ENCODE peak calls at places on chromosomes 11 and 22, in four cellular contexts. F, C, B and I are unnamed samples.

GRCh38 chr22:36569999-36570398 is 41.0 kb upstream of the EIF3D start:
- DNase-seq in F (no peak), C (no peak), B (peak), I (peak)

GRCh38 chr11:73326929-73327811 is 19.1 kb downstream of the ARHGEF17 start:
- DNase-seq in F (peak), C (no peak), B (no peak), I (no peak)

GRCh38 chr22:41831383-41831782 is 1.5 kb upstream of the SREBF2 start:
- DNase-seq in F (no peak), C (no peak), B (no peak), I (no peak)

GRCh38 chr22:41230399-41230785 is 10.3 kb downstream of the CHADL start:
- DNase-seq in F (no peak), C (no peak), B (no peak), I (no peak)

GRCh38 chr11:65454696-65455456 is 32.3 kb downstream of the NEAT1 start:
- DNase-seq in F (no peak), C (peak), B (peak), I (peak)

GRCh38 chr11:122741613-122742012 is 86.1 kb downstream of the UBASH3B start:
- DNase-seq in F (no peak), C (no peak), B (no peak), I (no peak)

GRCh38 chr11:87879118-87879517 is 296.1 kb downstream of the RAB38 start:
- DNase-seq in F (peak), C (no peak), B (no peak), I (no peak)

GRCh38 chr11:2084721-2085120 is 54.5 kb downstream of the IGF2 start:
- DNase-seq in F (no peak), C (peak), B (no peak), I (no peak)

GRCh38 chr11:3605279-3605662 is 36.5 kb downstream of the ART5 start:
- DNase-seq in F (no peak), C (no peak), B (no peak), I (no peak)

GRCh38 chr11:69966910-69967309 is 111.2 kb upstream of the ANO1 start:
- DNase-seq in F (no peak), C (no peak), B (no peak), I (no peak)

GRCh38 chr22:42919199-42919598 is 62.1 kb upstream of the ARFGAP3 start:
- DNase-seq in F (no peak), C (no peak), B (no peak), I (no peak)

GRCh38 chr11:67300756-67301312 is 2.5 kb upstream of the SSH3 start:
- DNase-seq in F (no peak), C (no peak), B (no peak), I (no peak)

GRCh38 chr11:57649826-57650738 is at the start of gene YPEL4:
- DNase-seq in F (no peak), C (no peak), B (no peak), I (peak)

GRCh38 chr11:119323532-119324033 is 6.7 kb upstream of the MCAM start:
- DNase-seq in F (peak), C (peak), B (peak), I (peak)

GRCh38 chr11:35461917-35462316 is 42.6 kb upstream of the SLC1A2 start:
- DNase-seq in F (no peak), C (no peak), B (no peak), I (no peak)

GRCh38 chr22:21936151-21936778 is 16.4 kb downstream of the PPM1F start:
- DNase-seq in F (no peak), C (no peak), B (no peak), I (no peak)

GRCh38 chr11:74466916-74467885 is at the start of gene KCNE3:
- DNase-seq in F (no peak), C (no peak), B (no peak), I (peak)

GRCh38 chr22:44403930-44404329 is 91.2 kb upstream of the SHISAL1 start:
- DNase-seq in F (no peak), C (no peak), B (no peak), I (no peak)

GRCh38 chr22:29204617-29205183 is 996 bp upstream of the EMID1 start:
- DNase-seq in F (no peak), C (no peak), B (no peak), I (no peak)

GRCh38 chr11:13963169-13963948 is 836 bp downstream of the SPON1 start:
- DNase-seq in F (no peak), C (no peak), B (peak), I (no peak)

GRCh38 chr11:99020324-99021225 is at the start of gene CNTN5:
- DNase-seq in F (no peak), C (no peak), B (peak), I (peak)

GRCh38 chr11:69339041-69339733 is 45.2 kb downstream of the MYEOV start:
- DNase-seq in F (no peak), C (no peak), B (no peak), I (no peak)

GRCh38 chr11:4491878-4492606 is 9.6 kb downstream of the OR52K1 start:
- DNase-seq in F (no peak), C (no peak), B (no peak), I (no peak)

GRCh38 chr11:14393129-14393528 is 34.1 kb upstream of the RRAS2 start:
- DNase-seq in F (no peak), C (no peak), B (no peak), I (no peak)

GRCh38 chr11:120566176-120566575 is 54.6 kb downstream of the GRIK4 start:
- DNase-seq in F (no peak), C (no peak), B (no peak), I (peak)

GRCh38 chr11:134101292-134101691 is 32.4 kb downstream of the JAM3 start:
- DNase-seq in F (no peak), C (no peak), B (no peak), I (no peak)

GRCh38 chr22:17334983-17335382 is 34.3 kb upstream of the CECR2 start:
- DNase-seq in F (no peak), C (no peak), B (no peak), I (no peak)

GRCh38 chr11:34505874-34506273 is 7.7 kb downstream of the ELF5 start:
- DNase-seq in F (no peak), C (no peak), B (no peak), I (no peak)

GRCh38 chr22:18152519-18152918 is 2.5 kb downstream of the USP18 start:
- DNase-seq in F (no peak), C (no peak), B (no peak), I (no peak)

GRCh38 chr22:18110194-18110943 is at the start of gene TUBA8:
- DNase-seq in F (no peak), C (peak), B (peak), I (peak)

GRCh38 chr11:8268530-8269461 is 5.1 kb upstream of the LMO1 start:
- DNase-seq in F (no peak), C (no peak), B (peak), I (no peak)

GRCh38 chr11:133425245-133425644 is 107.1 kb downstream of the OPCML start:
- DNase-seq in F (no peak), C (no peak), B (no peak), I (no peak)

GRCh38 chr22:49995059-49995412 is 17.5 kb downstream of the IL17REL start:
- DNase-seq in F (no peak), C (no peak), B (no peak), I (no peak)

GRCh38 chr11:22084564-22084963 is 108.3 kb upstream of the ANO5 start:
- DNase-seq in F (no peak), C (no peak), B (no peak), I (no peak)

GRCh38 chr11:106061936-106062591 is 15.1 kb downstream of the KBTBD3 start:
- DNase-seq in F (no peak), C (no peak), B (no peak), I (no peak)

GRCh38 chr11:933002-933820 is 7.5 kb downstream of the AP2A2 start:
- DNase-seq in F (no peak), C (no peak), B (no peak), I (no peak)

DNA sequence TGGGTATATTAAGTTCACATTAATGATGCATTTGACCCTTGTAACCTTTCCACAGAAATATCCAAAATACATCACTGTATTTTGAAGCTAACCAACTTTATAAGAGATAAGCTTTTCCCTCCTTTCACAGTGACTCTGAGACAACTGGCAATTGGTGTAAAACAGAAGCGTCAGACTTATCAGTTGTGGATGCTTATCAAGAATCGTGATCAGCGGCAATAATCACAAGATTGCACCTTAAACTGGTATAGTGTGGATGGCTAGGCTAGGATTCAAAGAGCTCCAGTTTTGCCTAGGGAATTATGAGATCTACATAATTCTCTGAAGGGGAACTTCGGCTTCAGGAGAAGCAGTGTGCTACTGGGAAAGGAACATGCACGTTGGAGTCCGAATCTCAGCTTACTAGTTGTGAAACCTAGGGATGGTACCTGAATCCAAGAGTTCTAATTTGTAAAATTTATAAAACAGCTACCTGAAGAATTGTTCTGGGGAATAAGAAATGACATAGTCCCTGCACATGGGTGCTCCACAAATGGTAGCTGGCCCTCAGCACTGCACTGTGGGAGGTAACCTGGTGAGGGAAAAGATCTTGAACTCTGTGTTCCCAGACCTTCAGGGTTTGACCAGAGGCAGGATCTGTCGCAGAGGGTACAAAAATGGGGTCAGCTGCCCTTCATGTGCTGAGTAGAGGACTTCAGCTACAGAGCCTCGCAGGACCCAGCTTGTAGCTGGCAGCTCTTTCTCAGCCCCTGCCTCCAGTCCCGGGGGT is 73.3 kb downstream of the USP35 start:
- DNase-seq in F (no peak), C (no peak), B (no peak), I (no peak)
- TF ChIP-seq CTCF in F (no peak), C (no peak), B (no peak), I (no peak)

GRCh38 chr11:76149713-76150112 is 56.6 kb downstream of the WNT11 start:
- DNase-seq in F (no peak), C (no peak), B (no peak), I (no peak)
- TF ChIP-seq CTCF in F (no peak), C (no peak), B (no peak), I (no peak)

GRCh38 chr11:45855308-45855707 is 8.0 kb downstream of the CRY2 start:
- DNase-seq in F (no peak), C (no peak), B (no peak), I (no peak)

GRCh38 chr11:45853616-45854219 is 6.4 kb downstream of the CRY2 start:
- DNase-seq in F (no peak), C (no peak), B (no peak), I (no peak)

GRCh38 chr11:45850446-45850845 is 3.2 kb downstream of the CRY2 start:
- DNase-seq in F (no peak), C (no peak), B (no peak), I (no peak)

GRCh38 chr11:45852018-45852711 is 4.9 kb downstream of the CRY2 start:
- DNase-seq in F (no peak), C (no peak), B (no peak), I (no peak)

GRCh38 chr11:45852712-45853101 is 5.4 kb downstream of the CRY2 start:
- DNase-seq in F (no peak), C (no peak), B (no peak), I (no peak)
- TF ChIP-seq CTCF in F (no peak), C (no peak), B (no peak), I (no peak)

GRCh38 chr11:117479372-117479771 is 151.7 kb downstream of the CEP164 start:
- DNase-seq in F (no peak), C (no peak), B (no peak), I (no peak)
- TF ChIP-seq CTCF in F (no peak), C (no peak), B (peak), I (no peak)

GRCh38 chr11:36945384-36945783 is 347.3 kb upstream of the RAG2 start:
- DNase-seq in F (no peak), C (no peak), B (no peak), I (no peak)
- TF ChIP-seq CTCF in F (peak), C (peak), B (peak), I (peak)

DNA sequence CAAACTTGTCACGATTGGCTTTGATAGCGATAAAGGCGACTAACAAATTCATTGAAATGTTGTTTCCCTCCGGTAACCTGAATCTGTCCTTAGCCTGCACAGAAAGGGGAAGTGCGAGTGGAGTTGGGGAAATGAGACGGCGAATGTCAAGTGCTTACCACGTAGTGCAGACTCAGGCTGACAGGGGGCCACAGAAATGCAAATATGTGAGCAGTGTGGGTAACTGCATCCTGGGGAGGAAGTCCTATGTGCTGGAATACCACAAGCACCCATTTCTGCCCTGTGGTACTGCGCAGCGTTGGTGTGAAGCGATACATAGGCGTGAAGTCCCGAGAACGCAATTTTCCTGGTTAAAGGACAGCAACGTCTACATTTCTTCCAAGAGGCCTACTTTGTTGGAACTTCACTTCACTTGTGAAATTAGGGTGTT is 869 bp upstream of the EIF4ENIF1 start:
- DNase-seq in F (peak), C (peak), B (peak), I (peak)
- TF ChIP-seq CTCF in F (no peak), C (no peak), B (no peak), I (no peak)

GRCh38 chr11:94302806-94303205 is 1.6 kb upstream of the IZUMO1R start:
- DNase-seq in F (no peak), C (no peak), B (no peak), I (no peak)

GRCh38 chr11:94295534-94295933 is 8.8 kb upstream of the IZUMO1R start:
- DNase-seq in F (no peak), C (no peak), B (no peak), I (no peak)

GRCh38 chr11:94303884-94304459 is 408 bp upstream of the IZUMO1R start:
- DNase-seq in F (no peak), C (no peak), B (no peak), I (no peak)

GRCh38 chr11:94297967-94298576 is 6.3 kb upstream of the IZUMO1R start:
- DNase-seq in F (no peak), C (no peak), B (no peak), I (no peak)
- TF ChIP-seq CTCF in F (peak), C (no peak), B (no peak), I (no peak)